ENCODE peak calls at places on chromosomes 12 and 14, in eight cellular contexts. Y, B, X, C, J, S, I and E are unnamed samples.

GRCh38 chr12:2053675-2054070 is 886 bp downstream of the CACNA1C start:
- DNase-seq in Y (no peak), B (no peak), X (peak; percentile 36), C (peak; percentile 71), J (no peak), S (no peak), I (peak; percentile 72), E (no peak)

GRCh38 chr14:105326891-105327694 is 12.5 kb downstream of the PACS2 start:
- DNase-seq in Y (peak; percentile 44), B (no peak), X (no peak), C (peak; percentile 61), J (no peak), S (no peak), I (no peak), E (no peak)

GRCh38 chr12:51368640-51369517 is 22.3 kb downstream of the GALNT6 start:
- DNase-seq in Y (no peak), B (peak; percentile 60), X (no peak), C (peak; percentile 31), J (no peak), S (peak; percentile 59), I (no peak), E (no peak)

GRCh38 chr12:101485015-101485414 is 9.9 kb downstream of the SPIC start:
- DNase-seq in Y (no peak), B (no peak), X (peak; percentile 15), C (no peak), J (no peak), S (no peak), I (no peak), E (no peak)

GRCh38 chr12:107468182-107468581 is 217.4 kb upstream of the PWP1 start:
- DNase-seq in Y (no peak), B (no peak), X (no peak), C (no peak), J (no peak), S (no peak), I (no peak), E (no peak)

GRCh38 chr14:58884442-58884841 is 246.7 kb downstream of the DACT1 start:
- DNase-seq in Y (no peak), B (no peak), X (no peak), C (no peak), J (peak; percentile 3), S (no peak), I (no peak), E (no peak)

GRCh38 chr12:29509503-29509902 is 12.0 kb upstream of the OVCH1 start:
- DNase-seq in Y (no peak), B (no peak), X (no peak), C (no peak), J (no peak), S (no peak), I (no peak), E (no peak)

GRCh38 chr14:103805708-103806107 is 41.7 kb downstream of the PPP1R13B start:
- DNase-seq in Y (no peak), B (no peak), X (no peak), C (no peak), J (no peak), S (no peak), I (no peak), E (no peak)

GRCh38 chr12:43776498-43776897 is 17.7 kb downstream of the IRAK4 start:
- DNase-seq in Y (peak; percentile 46), B (no peak), X (peak; percentile 53), C (peak; percentile 36), J (peak; percentile 44), S (no peak), I (no peak), E (no peak)

GRCh38 chr12:52608161-52608560 is 6.9 kb upstream of the KRT72 start:
- DNase-seq in Y (no peak), B (no peak), X (no peak), C (no peak), J (no peak), S (no peak), I (no peak), E (no peak)

GRCh38 chr12:5511644-5512584 is 80.0 kb downstream of the NTF3 start:
- DNase-seq in Y (peak; percentile 36), B (no peak), X (peak; percentile 41), C (peak; percentile 62), J (no peak), S (no peak), I (no peak), E (no peak)

GRCh38 chr14:102442241-102443211 is 67.0 kb downstream of the ANKRD9 start:
- DNase-seq in Y (no peak), B (no peak), X (no peak), C (no peak), J (peak; percentile 85), S (no peak), I (no peak), E (no peak)

GRCh38 chr12:70154087-70154486 is 89.1 kb upstream of the CNOT2 start:
- DNase-seq in Y (no peak), B (no peak), X (no peak), C (no peak), J (no peak), S (no peak), I (no peak), E (peak; percentile 17)

GRCh38 chr12:53201170-53201541 is 5.9 kb downstream of the ITGB7 start:
- DNase-seq in Y (no peak), B (no peak), X (peak; percentile 38), C (no peak), J (no peak), S (no peak), I (no peak), E (no peak)

GRCh38 chr12:111446044-111446581 is 40.4 kb downstream of the SH2B3 start:
- DNase-seq in Y (peak; percentile 87), B (peak; percentile 34), X (peak; percentile 59), C (no peak), J (no peak), S (no peak), I (peak; percentile 68), E (no peak)

DNA sequence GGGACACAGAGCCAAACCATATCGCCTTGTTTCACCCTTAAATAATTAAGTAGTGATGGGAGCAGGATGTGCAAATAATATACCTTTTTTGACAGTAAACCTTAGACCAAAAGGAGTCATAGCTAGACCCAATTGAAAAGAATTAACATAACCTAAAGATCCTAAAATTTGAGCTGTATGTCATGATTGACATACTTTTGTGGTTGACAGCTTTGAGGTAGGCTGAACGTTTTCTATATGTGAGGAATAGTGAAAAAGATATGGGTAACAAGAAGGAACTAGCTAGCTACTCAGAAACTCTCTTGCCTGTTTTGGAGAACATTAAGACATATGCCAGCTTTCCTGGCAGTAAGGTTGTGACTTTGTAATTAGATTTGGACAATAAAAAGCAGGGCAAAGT is 320.6 kb downstream of the KCNC2 start:
- DNase-seq in Y (no peak), B (no peak), X (no peak), C (no peak), J (no peak), S (no peak), I (no peak), E (no peak)
- H3K4me3 ChIP-seq in Y (no peak overlapping the region), B (no peak overlapping the region), X (no peak overlapping the region), C (no peak overlapping the region), J (no peak overlapping the region), S (no peak overlapping the region), I (no peak overlapping the region), E (no peak overlapping the region)

GRCh38 chr12:49538740-49539403 is at the start of gene KCNH3:
- DNase-seq in Y (peak; percentile 76), B (peak; percentile 86), X (peak; percentile 61), C (peak; percentile 87), J (no peak), S (peak; percentile 90), I (peak; percentile 83), E (no peak)

GRCh38 chr12:49539406-49540228 is 787 bp downstream of the KCNH3 start:
- DNase-seq in Y (no peak), B (peak; percentile 22), X (no peak), C (no peak), J (no peak), S (no peak), I (no peak), E (no peak)

GRCh38 chr12:49541140-49541861 is 2.5 kb downstream of the KCNH3 start:
- DNase-seq in Y (no peak), B (no peak), X (no peak), C (no peak), J (no peak), S (no peak), I (peak; percentile 51), E (no peak)

GRCh38 chr12:49541911-49542505 is 3.2 kb downstream of the KCNH3 start:
- DNase-seq in Y (no peak), B (no peak), X (no peak), C (no peak), J (no peak), S (no peak), I (peak; percentile 41), E (no peak)

DNA sequence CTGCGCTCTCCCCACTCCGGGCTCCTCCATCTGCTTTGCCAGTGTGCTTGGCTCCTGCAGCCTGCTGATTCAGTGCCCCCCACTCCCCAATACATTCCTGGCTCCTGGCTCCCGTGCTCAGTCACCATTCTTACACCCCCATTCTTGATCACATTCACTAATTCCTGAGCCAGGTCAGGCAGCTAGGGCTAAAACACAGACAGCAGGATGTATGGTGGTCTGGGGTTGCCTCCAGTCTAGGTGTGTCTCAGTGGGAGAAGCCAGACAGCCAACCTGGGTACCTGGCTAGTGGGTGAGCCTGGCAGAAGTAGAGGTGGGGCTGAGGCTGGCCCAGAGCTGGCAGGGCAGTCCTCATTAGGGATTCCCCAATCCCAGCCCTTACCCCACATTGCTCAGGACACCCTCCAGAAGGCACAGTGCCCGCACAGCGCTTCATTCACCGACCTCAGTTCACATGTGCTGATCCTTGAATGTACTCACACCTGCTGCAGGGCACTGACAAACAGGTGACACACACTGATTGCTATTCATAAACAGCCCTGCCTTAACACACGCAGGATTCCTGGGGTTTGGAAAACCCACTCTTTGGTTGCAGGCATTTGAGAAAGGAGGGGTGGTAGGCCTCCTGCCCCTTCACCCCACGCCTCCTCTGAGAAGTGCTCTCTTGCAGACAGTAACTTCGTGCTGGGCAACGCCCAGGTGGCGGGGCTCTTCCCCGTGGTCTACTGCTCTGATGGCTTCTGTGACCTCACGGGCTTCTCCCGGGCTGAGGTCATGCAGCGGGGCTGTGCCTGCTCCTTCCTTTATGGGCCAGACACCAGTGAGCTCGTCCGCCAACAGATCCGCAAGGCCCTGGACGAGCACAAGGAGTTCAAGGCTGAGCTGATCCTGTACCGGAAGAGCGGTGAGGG is 1.7 kb downstream of the KCNH3 start:
- DNase-seq in Y (peak; percentile 35), B (no peak), X (no peak), C (no peak), J (no peak), S (no peak), I (no peak), E (peak; percentile 66)
- H3K4me1 ChIP-seq in Y (peaks cover 2% of the 10 kb centered on the region), B (peaks cover 22% of the 10 kb centered on the region), X (peaks cover 7% of the 10 kb centered on the region), C (peaks cover 13% of the 10 kb centered on the region), J (peaks cover 77% of the 10 kb centered on the region), S (peaks cover 15% of the 10 kb centered on the region), I (peaks cover 20% of the 10 kb centered on the region), E (peaks cover 45% of the 10 kb centered on the region)

DNA sequence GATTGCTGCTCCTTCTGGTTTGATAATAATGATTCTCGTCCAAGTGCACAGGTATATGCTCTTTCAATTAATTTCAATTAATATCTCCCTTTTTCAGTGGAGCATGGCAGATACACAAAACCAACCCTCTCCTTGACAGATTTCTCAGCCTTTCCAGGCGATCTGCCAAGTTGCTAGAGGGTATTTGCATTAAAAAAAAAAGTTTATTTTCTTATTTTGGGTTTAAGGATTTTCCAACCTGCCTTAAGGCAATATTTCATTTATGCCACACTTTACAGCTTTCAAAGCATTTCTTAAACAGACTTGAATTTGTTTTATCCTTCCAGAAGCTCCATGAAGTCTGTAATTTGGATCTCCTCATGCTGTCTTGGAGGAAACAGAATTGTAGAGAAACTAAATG is 2.1 kb downstream of the DGLUCY start:
- DNase-seq in Y (no peak), B (peak; percentile 49), X (peak; percentile 31), C (no peak), J (no peak), S (no peak), I (no peak), E (no peak)
- H3K4me3 ChIP-seq in Y (no peak overlapping the region), B (peak overlapping the region; percentile 62), X (no peak overlapping the region), C (no peak overlapping the region), J (no peak overlapping the region), S (peak overlapping the region; percentile 49), I (no peak overlapping the region), E (peak overlapping the region; percentile 90)

GRCh38 chr12:104467346-104467837 is 10.6 kb downstream of the CHST11 start:
- DNase-seq in Y (peak; percentile 82), B (no peak), X (no peak), C (no peak), J (no peak), S (no peak), I (no peak), E (no peak)
- H3K4me1 ChIP-seq in Y (peaks cover 4% of the 10 kb centered on the region), B (peaks cover 11% of the 10 kb centered on the region), X (no peaks in the 10 kb centered on the region), C (no peaks in the 10 kb centered on the region), J (no peaks in the 10 kb centered on the region), S (peaks cover 10% of the 10 kb centered on the region), I (no peaks in the 10 kb centered on the region), E (no peaks in the 10 kb centered on the region)